ENCODE peak calls at places on chromosome 18, in five cellular contexts. G is renal cortical epithelial cell; K is GM04504; R is epithelial cell of proximal tubule; V is stimulated activated CD4-positive, alpha-beta T cell treated with anti-CD3 and anti-CD28 coated beads, Interleukin-2, amount 100 ng/mL, for 24 hours. D is an unnamed sample.

GRCh38 chr18:62505669-62506494 is 16.9 kb upstream of the ZCCHC2 start:
- DNase-seq in R (no peak), K (no peak), G (peak; percentile 55), V (peak; percentile 35), D (peak; percentile 46)

GRCh38 chr18:43656547-43656946 is 379.3 kb upstream of the SYT4 start:
- DNase-seq in K (no peak), V (no peak), G (no peak), R (no peak), D (no peak)

GRCh38 chr18:60019463-60019840 is 119.7 kb downstream of the PMAIP1 start:
- DNase-seq in R (peak; percentile 88), G (peak; percentile 95), V (no peak), K (peak; percentile 73), D (peak; percentile 80)

GRCh38 chr18:25876334-25876979 is 214.0 kb downstream of the SS18 start:
- DNase-seq in G (no peak), R (no peak), V (no peak), K (no peak), D (no peak)

GRCh38 chr18:50142441-50143120 is 52.4 kb downstream of the MYO5B start:
- DNase-seq in R (peak; percentile 94), G (peak; percentile 86), V (no peak), K (no peak), D (peak; percentile 91)

GRCh38 chr18:79117380-79117779 is 48.2 kb downstream of the ATP9B start:
- DNase-seq in G (no peak), K (no peak), R (no peak), V (no peak), D (no peak)

GRCh38 chr18:36375118-36375517 is 77.6 kb downstream of the FHOD3 start:
- DNase-seq in G (no peak), K (no peak), R (no peak), V (no peak), D (no peak)

GRCh38 chr18:28338316-28338715 is 161.4 kb upstream of the CDH2 start:
- DNase-seq in G (no peak), K (no peak), R (no peak), V (no peak), D (no peak)